ENCODE peak calls at places on chromosomes 1 and 21, in four cellular contexts. M is HCT116, I is PC-3, N is PC-9. L is an unnamed sample. For H3K9me2, the result is how much of the 10 kb centered on the place peaks cover.

GRCh38 chr1:52727114-52727586 is 897 bp downstream of the ZYG11B start:
- DNase-seq in M (no peak), I (peak), N (no peak), L (peak)

GRCh38 chr1:151718011-151718431 is 1.4 kb upstream of the CELF3 start:
- DNase-seq in M (no peak), I (peak), N (no peak), L (peak)

GRCh38 chr1:25572708-25573590 is 29.5 kb downstream of the LDLRAP1 start:
- DNase-seq in M (no peak), I (peak), N (peak), L (peak)

GRCh38 chr21:38950388-38951094 is 144.8 kb downstream of the ETS2 start:
- DNase-seq in M (no peak), I (peak), N (no peak), L (peak)

GRCh38 chr1:93196591-93196990 is 16.1 kb downstream of the CCDC18 start:
- DNase-seq in M (no peak), I (no peak), N (no peak), L (peak)

GRCh38 chr1:53073899-53074311 is 11.9 kb downstream of the PODN start:
- DNase-seq in M (no peak), I (no peak), N (no peak), L (no peak)

GRCh38 chr1:210232524-210233215 is at the start of gene SERTAD4:
- DNase-seq in M (peak), I (peak), N (peak), L (peak)

GRCh38 chr1:11455925-11456580 is 22.9 kb upstream of the DISP3 start:
- DNase-seq in M (no peak), I (no peak), N (no peak), L (no peak)

GRCh38 chr1:107990606-107991005 is 25.6 kb upstream of the VAV3 start:
- DNase-seq in M (no peak), I (peak), N (no peak), L (peak)

GRCh38 chr21:33767236-33767635 is 124.9 kb downstream of the ITSN1 start:
- DNase-seq in M (no peak), I (no peak), N (no peak), L (peak)

GRCh38 chr1:89719502-89720306 is 86.8 kb downstream of the LRRC8C start:
- DNase-seq in M (no peak), I (no peak), N (no peak), L (peak)

GRCh38 chr21:36751383-36751782 is 52.5 kb downstream of the SIM2 start:
- DNase-seq in M (no peak), I (no peak), N (no peak), L (no peak)

GRCh38 chr1:96482615-96483014 is 239.0 kb upstream of the PTBP2 start:
- DNase-seq in M (no peak), I (no peak), N (no peak), L (no peak)

GRCh38 chr1:161510477-161510876 is 5.2 kb downstream of the FCGR2A start:
- DNase-seq in M (no peak), I (no peak), N (no peak), L (no peak)

GRCh38 chr1:65362545-65362944 is 53.2 kb downstream of the DNAJC6 start:
- DNase-seq in M (peak), I (peak), N (peak), L (no peak)

GRCh38 chr1:213658508-213658907 is 329.3 kb upstream of the PROX1 start:
- DNase-seq in M (no peak), I (no peak), N (no peak), L (no peak)

GRCh38 chr1:226083303-226084101 is 21.0 kb downstream of the H3-3A start:
- DNase-seq in M (peak), I (peak), N (peak), L (peak)

GRCh38 chr21:38952890-38953289 is 147.2 kb downstream of the ETS2 start:
- DNase-seq in M (no peak), I (no peak), N (no peak), L (peak)

GRCh38 chr1:16155537-16156410 is at the start of gene EPHA2:
- DNase-seq in M (peak), I (peak), N (peak), L (peak)

GRCh38 chr1:49627781-49628180 is 396.0 kb downstream of the AGBL4 start:
- DNase-seq in M (no peak), I (no peak), N (no peak), L (no peak)

GRCh38 chr1:81424056-81424455 is 376.7 kb upstream of the ADGRL2 start:
- DNase-seq in M (no peak), I (no peak), N (no peak), L (peak)

GRCh38 chr1:30033276-30034104 is 689.9 kb downstream of the MATN1 start:
- DNase-seq in M (no peak), I (no peak), N (no peak), L (no peak)

GRCh38 chr21:15517394-15517793 is 212.4 kb upstream of the USP25 start:
- DNase-seq in M (no peak), I (no peak), N (no peak), L (no peak)

GRCh38 chr21:15508554-15508953 is 221.2 kb upstream of the USP25 start:
- DNase-seq in M (no peak), I (no peak), N (no peak), L (no peak)

GRCh38 chr21:15515908-15516307 is 213.9 kb upstream of the USP25 start:
- DNase-seq in M (no peak), I (no peak), N (no peak), L (no peak)

DNA sequence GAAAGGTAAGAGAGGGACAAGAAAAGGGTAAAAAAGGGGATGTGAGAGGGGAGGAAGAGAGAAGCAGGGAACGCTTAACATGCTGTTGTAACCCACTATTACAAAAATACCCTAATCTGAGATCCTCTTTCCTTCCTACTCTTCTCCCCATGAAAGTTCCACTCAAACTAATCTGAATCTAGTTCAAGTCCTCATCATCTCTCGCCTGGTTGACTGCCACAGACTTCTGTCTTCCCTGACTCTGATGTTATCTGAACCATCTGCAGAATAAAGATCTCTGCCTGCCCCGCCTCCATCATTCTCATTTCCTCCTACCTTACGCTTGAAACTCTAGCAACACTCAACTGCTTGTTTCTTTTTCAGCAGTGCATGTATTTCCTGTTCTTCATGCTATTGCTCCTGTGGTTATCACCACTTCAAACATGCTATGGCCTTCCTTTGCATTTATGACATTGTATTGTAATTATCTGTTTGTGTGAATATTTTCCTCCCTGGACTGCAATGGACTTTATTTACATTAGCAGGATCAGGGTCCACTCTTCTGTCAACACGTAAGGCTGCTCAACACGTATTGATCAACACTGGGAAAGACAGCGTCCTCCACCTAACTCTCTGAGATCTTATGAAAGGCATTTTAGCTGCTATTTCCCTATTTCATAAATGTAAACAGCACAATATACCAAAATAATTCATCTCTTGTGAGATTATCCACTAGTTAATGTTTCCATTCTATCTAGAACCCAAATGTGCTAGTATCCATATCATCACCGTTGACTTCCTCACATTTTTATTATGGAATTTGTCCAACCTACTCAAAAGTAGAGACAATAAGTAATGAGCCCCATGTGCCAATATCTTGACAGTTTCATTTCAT is 215.5 kb upstream of the USP25 start:
- DNase-seq in M (no peak), I (no peak), N (no peak), L (no peak)
- H3K4me2 ChIP-seq in M (no peak), I (no peak), N (no peak), L (no peak)

DNA sequence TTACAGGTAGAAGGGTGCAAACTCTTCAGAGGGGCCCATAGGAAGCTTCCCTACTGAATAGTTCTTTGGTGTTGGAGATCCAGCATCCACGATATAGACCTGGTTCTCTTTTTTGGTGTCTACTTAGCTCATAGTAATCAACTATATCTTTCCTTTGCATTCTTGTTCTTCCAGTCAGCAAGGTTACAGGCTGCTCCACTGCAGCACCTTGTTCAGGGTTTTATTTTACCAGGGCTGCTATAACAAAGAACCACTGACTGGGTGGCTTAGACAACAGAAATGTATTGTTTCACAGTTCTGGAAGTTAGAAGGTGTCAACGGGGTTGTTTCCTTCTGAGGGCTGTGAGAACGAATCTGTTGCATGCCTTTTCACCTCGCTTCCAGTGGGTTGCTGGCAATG is 136.3 kb downstream of the CLEC20A start:
- DNase-seq in M (no peak), I (no peak), N (no peak), L (no peak)
- H3K9me2 ChIP-seq in M (under half), I (under half), N (under half), L (under half)

GRCh38 chr1:150696995-150697927 is at the start of gene GOLPH3L:
- DNase-seq in M (peak), I (peak), N (peak), L (peak)

GRCh38 chr1:150696590-150696989 is 364 bp downstream of the GOLPH3L start:
- DNase-seq in M (no peak), I (no peak), N (no peak), L (peak)

GRCh38 chr1:150692720-150693119 is 4.2 kb downstream of the GOLPH3L start:
- DNase-seq in M (no peak), I (peak), N (no peak), L (no peak)

GRCh38 chr1:150696151-150696550 is 803 bp downstream of the GOLPH3L start:
- DNase-seq in M (no peak), I (peak), N (no peak), L (peak)

DNA sequence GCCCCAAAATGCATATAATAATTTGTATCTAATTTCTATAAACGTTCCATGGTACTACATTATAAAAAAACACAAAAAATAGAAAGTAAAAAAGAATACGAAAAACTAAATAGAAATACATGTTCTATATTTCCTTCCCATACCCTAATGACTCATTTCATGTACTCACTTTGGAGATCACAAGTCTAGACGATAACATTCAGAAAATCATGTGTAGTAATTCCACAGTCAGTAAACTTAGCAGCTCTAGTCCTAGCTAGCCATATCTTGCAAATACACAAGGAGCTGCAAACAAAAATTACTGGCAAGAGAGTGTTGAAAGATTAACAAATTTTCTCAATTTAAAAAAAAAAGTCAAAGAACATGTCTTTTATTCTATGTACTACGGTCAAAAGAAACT is 1.4 kb downstream of the GOLPH3L start:
- DNase-seq in M (no peak), I (peak), N (no peak), L (peak)
- H3K4me2 ChIP-seq in M (peak), I (peak), N (peak), L (peak)

GRCh38 chr1:114043548-114043947 is 64.3 kb downstream of the OLFML3 start:
- DNase-seq in M (no peak), I (no peak), N (no peak), L (no peak)
- H3K9me2 ChIP-seq in M (under half), I (under half), N (under half), L (under half)

L was measured in GM23248.